ENCODE peak calls at places on chromosomes 11 and 22, in seven cellular contexts. P is B cell, N is cardiac fibroblast, O is nephron progenitor cell, F is right atrium auricular region, V is GM13976, S is endothelial cell. L is an unnamed sample.

GRCh38 chr22:19841641-19842385 is 12.9 kb downstream of the GNB1L start:
- DNase-seq in P (no peak), N (no peak), O (no peak), F (no peak), V (peak), S (no peak), L (no peak)

GRCh38 chr11:8328848-8329330 is 65.2 kb upstream of the LMO1 start:
- DNase-seq in P (peak), N (peak), O (peak), F (peak), V (peak), S (peak), L (peak)

GRCh38 chr11:70322653-70323052 is 52.2 kb downstream of the PPFIA1 start:
- DNase-seq in P (no peak), N (no peak), O (peak), F (no peak), V (no peak), S (no peak), L (no peak)

GRCh38 chr22:37898441-37899181 is 7.5 kb upstream of the MICALL1 start:
- DNase-seq in P (no peak), N (peak), O (no peak), F (no peak), V (no peak), S (no peak), L (no peak)

GRCh38 chr11:100273066-100273815 is 413.8 kb upstream of the ARHGAP42 start:
- DNase-seq in P (no peak), N (no peak), O (no peak), F (no peak), V (no peak), S (no peak), L (no peak)

GRCh38 chr22:33848251-33848650 is 72.0 kb downstream of the LARGE1 start:
- DNase-seq in P (no peak), N (no peak), O (no peak), F (no peak), V (no peak), S (no peak), L (no peak)

GRCh38 chr11:121236115-121237001 is 56.2 kb upstream of the SC5D start:
- DNase-seq in P (no peak), N (peak), O (peak), F (no peak), V (peak), S (no peak), L (no peak)

GRCh38 chr11:65417221-65417701 is 5.3 kb upstream of the NEAT1 start:
- DNase-seq in P (peak), N (no peak), O (no peak), F (no peak), V (peak), S (no peak), L (no peak)

GRCh38 chr22:47173535-47174021 is 411.1 kb downstream of the TBC1D22A start:
- DNase-seq in P (peak), N (no peak), O (no peak), F (no peak), V (no peak), S (no peak), L (no peak)

GRCh38 chr11:71519546-71519945 is 7.5 kb upstream of the KRTAP5-7 start:
- DNase-seq in P (no peak), N (no peak), O (no peak), F (no peak), V (no peak), S (no peak), L (no peak)

GRCh38 chr22:39317756-39318506 is 1.5 kb downstream of the RPL3 start:
- DNase-seq in P (no peak), N (peak), O (no peak), F (no peak), V (no peak), S (no peak), L (no peak)

GRCh38 chr22:39316440-39317083 is 2.9 kb downstream of the RPL3 start:
- DNase-seq in P (peak), N (peak), O (peak), F (peak), V (peak), S (peak), L (peak)

GRCh38 chr22:39318507-39319283 is 728 bp downstream of the RPL3 start:
- DNase-seq in P (peak), N (no peak), O (no peak), F (no peak), V (no peak), S (no peak), L (no peak)

GRCh38 chr22:39317084-39317755 is 2.2 kb downstream of the RPL3 start:
- DNase-seq in P (no peak), N (peak), O (no peak), F (no peak), V (no peak), S (no peak), L (no peak)

GRCh38 chr22:39319284-39320170 is at the start of gene RPL3:
- DNase-seq in P (peak), N (peak), O (peak), F (peak), V (peak), S (peak), L (peak)
- TF ChIP-seq CTCF in P (no peak), N (peak), O (no peak), F (no peak), V (no peak), S (no peak), L (no peak)

GRCh38 chr11:76891285-76891684 is 30.6 kb downstream of the ACER3 start:
- DNase-seq in P (no peak), N (no peak), O (no peak), F (no peak), V (no peak), S (no peak), L (no peak)

GRCh38 chr11:76891793-76892192 is 31.1 kb downstream of the ACER3 start:
- DNase-seq in P (no peak), N (no peak), O (no peak), F (no peak), V (no peak), S (no peak), L (no peak)

GRCh38 chr11:76889414-76889975 is 28.8 kb downstream of the ACER3 start:
- DNase-seq in P (no peak), N (no peak), O (no peak), F (no peak), V (no peak), S (no peak), L (no peak)

GRCh38 chr11:76888989-76889388 is 28.3 kb downstream of the ACER3 start:
- DNase-seq in P (no peak), N (peak), O (no peak), F (no peak), V (no peak), S (no peak), L (no peak)

GRCh38 chr11:76892305-76892704 is 31.6 kb downstream of the ACER3 start:
- DNase-seq in P (no peak), N (no peak), O (no peak), F (no peak), V (no peak), S (no peak), L (no peak)
- TF ChIP-seq CTCF in P (no peak), N (no peak), O (no peak), F (no peak), V (no peak), S (no peak), L (no peak)

GRCh38 chr11:17012712-17013547 is 1.3 kb downstream of the PLEKHA7 start:
- DNase-seq in P (no peak), N (peak), O (peak), F (peak), V (no peak), S (peak), L (peak)

GRCh38 chr11:17014321-17014773 is at the start of gene PLEKHA7:
- DNase-seq in P (no peak), N (no peak), O (peak), F (no peak), V (no peak), S (peak), L (peak)

GRCh38 chr11:17013548-17014320 is 480 bp downstream of the PLEKHA7 start:
- DNase-seq in P (no peak), N (no peak), O (peak), F (no peak), V (peak), S (peak), L (peak)

GRCh38 chr11:17015639-17016125 is 1.5 kb upstream of the PLEKHA7 start:
- DNase-seq in P (no peak), N (peak), O (peak), F (no peak), V (no peak), S (no peak), L (no peak)

DNA sequence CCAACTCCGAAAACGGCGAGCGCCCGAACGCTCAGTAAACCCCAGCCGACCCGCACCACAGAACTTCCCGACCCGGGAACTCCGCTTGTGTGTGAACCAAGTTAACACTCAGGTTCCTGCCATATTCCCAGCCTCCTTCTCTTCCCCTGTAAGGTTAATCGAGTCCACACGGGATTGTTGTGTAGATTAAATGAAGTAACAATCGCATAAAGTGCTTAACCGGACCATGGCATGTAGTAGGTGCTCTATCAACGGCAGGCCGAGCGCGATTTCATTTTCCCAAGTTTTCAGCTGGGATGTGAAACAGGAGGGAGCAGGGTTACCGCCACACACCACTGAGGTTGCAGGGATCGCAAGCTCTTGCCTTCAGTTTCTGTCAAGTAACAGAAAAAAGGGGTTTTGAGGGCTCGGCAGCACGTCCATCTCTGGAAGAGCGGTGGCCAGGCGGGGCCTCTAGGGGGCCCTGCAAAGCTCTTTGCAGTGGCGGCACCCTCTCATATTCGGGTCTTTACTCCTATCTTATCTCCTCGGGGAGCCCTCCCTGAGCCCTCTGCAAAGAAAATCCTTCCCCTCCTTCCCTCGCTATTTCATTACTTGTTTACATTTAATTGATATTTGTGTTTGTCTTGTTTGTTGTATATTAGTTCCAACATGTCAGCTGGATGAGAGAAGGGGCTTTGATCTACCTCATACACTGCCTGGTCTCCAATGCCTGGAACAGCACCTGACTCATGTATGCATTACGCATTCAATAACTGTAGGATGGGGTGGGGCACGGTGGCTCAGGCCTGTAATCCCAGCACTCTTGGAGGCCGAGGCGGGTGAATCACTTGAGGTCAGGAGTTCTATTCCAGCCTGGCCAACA is 792 bp upstream of the PLEKHA7 start:
- DNase-seq in P (no peak), N (peak), O (peak), F (no peak), V (peak), S (peak), L (peak)
- TF ChIP-seq CTCF in P (peak), N (peak), O (peak), F (peak), V (peak), S (peak), L (peak)

GRCh38 chr22:17097701-17098100 is 12.9 kb downstream of the IL17RA start:
- DNase-seq in P (no peak), N (no peak), O (no peak), F (no peak), V (peak), S (no peak), L (no peak)

GRCh38 chr22:17093081-17093480 is 8.3 kb downstream of the IL17RA start:
- DNase-seq in P (no peak), N (no peak), O (no peak), F (no peak), V (no peak), S (no peak), L (no peak)

GRCh38 chr22:17097062-17097461 is 12.3 kb downstream of the IL17RA start:
- DNase-seq in P (no peak), N (no peak), O (no peak), F (no peak), V (peak), S (no peak), L (no peak)

GRCh38 chr22:17096095-17096494 is 11.3 kb downstream of the IL17RA start:
- DNase-seq in P (no peak), N (no peak), O (no peak), F (no peak), V (no peak), S (no peak), L (no peak)

GRCh38 chr22:17095538-17095937 is 10.7 kb downstream of the IL17RA start:
- DNase-seq in P (no peak), N (no peak), O (peak), F (no peak), V (peak), S (peak), L (no peak)
- TF ChIP-seq CTCF in P (no peak), N (peak), O (peak), F (no peak), V (peak), S (peak), L (peak)

DNA sequence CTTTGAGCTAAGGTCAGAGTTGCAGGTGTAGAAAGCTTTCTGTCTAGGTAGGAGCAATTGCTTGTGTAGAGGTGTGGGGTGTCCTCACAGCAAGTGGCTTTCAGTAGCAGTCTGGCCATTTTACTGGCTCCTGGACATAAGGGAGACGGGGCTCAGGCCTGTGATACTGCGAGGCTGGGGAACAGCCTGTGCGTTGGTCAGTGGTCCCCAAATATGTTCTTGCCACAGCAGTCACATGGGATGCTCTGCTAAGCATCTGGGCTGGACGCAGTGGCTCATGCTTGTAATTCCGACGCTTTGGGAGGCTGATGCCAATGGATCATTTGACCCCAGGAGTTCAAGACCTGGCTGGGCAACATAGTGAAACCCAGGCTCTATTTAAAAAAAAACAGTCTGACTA is 1.9 kb downstream of the MCM5 start:
- DNase-seq in P (no peak), N (no peak), O (no peak), F (no peak), V (no peak), S (no peak), L (no peak)
- TF ChIP-seq CTCF in P (no peak), N (no peak), O (no peak), F (no peak), V (no peak), S (no peak), L (no peak)